ENCODE peak calls at places on chromosomes 13 and 19, in six cellular contexts. One of them, this sample, is unnamed.

GRCh38 chr19:35171730-35172129 is 17.2 kb downstream of the FXYD5 start:
- DNase-seq in left colon: no peak
- DNase-seq in Right ventricle myocardium superior: no peak
- DNase-seq in MV-4-11: peak
- DNase-seq in posterior cingulate gyrus: no peak
- DNase-seq in CD4-positive, CD25-positive, alpha-beta regulatory T cell: no peak
- DNase-seq in this sample: no peak

GRCh38 chr19:8655340-8655709 is 24.9 kb downstream of the NFILZ start:
- DNase-seq in left colon: no peak
- DNase-seq in Right ventricle myocardium superior: no peak
- DNase-seq in MV-4-11: no peak
- DNase-seq in posterior cingulate gyrus: no peak
- DNase-seq in CD4-positive, CD25-positive, alpha-beta regulatory T cell: peak
- DNase-seq in this sample: no peak

GRCh38 chr13:50236898-50237318 is 221.7 kb downstream of the KCNRG start:
- DNase-seq in left colon: no peak
- DNase-seq in Right ventricle myocardium superior: no peak
- DNase-seq in MV-4-11: no peak
- DNase-seq in posterior cingulate gyrus: no peak
- DNase-seq in CD4-positive, CD25-positive, alpha-beta regulatory T cell: peak
- DNase-seq in this sample: no peak

GRCh38 chr19:38307597-38307996 is 3.5 kb downstream of the C19orf33 start:
- DNase-seq in left colon: no peak
- DNase-seq in Right ventricle myocardium superior: no peak
- DNase-seq in MV-4-11: no peak
- DNase-seq in posterior cingulate gyrus: no peak
- DNase-seq in CD4-positive, CD25-positive, alpha-beta regulatory T cell: no peak
- DNase-seq in this sample: no peak

GRCh38 chr13:76223999-76224398 is 587.9 kb downstream of the LMO7 start:
- DNase-seq in left colon: no peak
- DNase-seq in Right ventricle myocardium superior: no peak
- DNase-seq in MV-4-11: no peak
- DNase-seq in posterior cingulate gyrus: no peak
- DNase-seq in CD4-positive, CD25-positive, alpha-beta regulatory T cell: no peak
- DNase-seq in this sample: no peak

GRCh38 chr13:37869756-37870488 is at the start of gene TRPC4:
- DNase-seq in left colon: peak
- DNase-seq in Right ventricle myocardium superior: peak
- DNase-seq in MV-4-11: no peak
- DNase-seq in posterior cingulate gyrus: peak
- DNase-seq in CD4-positive, CD25-positive, alpha-beta regulatory T cell: no peak
- DNase-seq in this sample: no peak

GRCh38 chr13:110498327-110498726 is 63.2 kb downstream of the RAB20 start:
- DNase-seq in left colon: no peak
- DNase-seq in Right ventricle myocardium superior: no peak
- DNase-seq in MV-4-11: no peak
- DNase-seq in posterior cingulate gyrus: no peak
- DNase-seq in CD4-positive, CD25-positive, alpha-beta regulatory T cell: no peak
- DNase-seq in this sample: no peak

GRCh38 chr13:54687173-54687572 is 1658.6 kb downstream of the OLFM4 start:
- DNase-seq in left colon: no peak
- DNase-seq in Right ventricle myocardium superior: no peak
- DNase-seq in MV-4-11: no peak
- DNase-seq in posterior cingulate gyrus: no peak
- DNase-seq in CD4-positive, CD25-positive, alpha-beta regulatory T cell: no peak
- DNase-seq in this sample: no peak

GRCh38 chr13:29471551-29471950 is 123.9 kb downstream of the SLC7A1 start:
- DNase-seq in left colon: no peak
- DNase-seq in Right ventricle myocardium superior: no peak
- DNase-seq in MV-4-11: peak
- DNase-seq in posterior cingulate gyrus: no peak
- DNase-seq in CD4-positive, CD25-positive, alpha-beta regulatory T cell: no peak
- DNase-seq in this sample: no peak

GRCh38 chr13:84940801-84941200 is 858.4 kb downstream of the SLITRK6 start:
- DNase-seq in left colon: no peak
- DNase-seq in Right ventricle myocardium superior: no peak
- DNase-seq in MV-4-11: no peak
- DNase-seq in posterior cingulate gyrus: no peak
- DNase-seq in CD4-positive, CD25-positive, alpha-beta regulatory T cell: no peak
- DNase-seq in this sample: no peak

GRCh38 chr19:24040621-24041020 is 46.4 kb upstream of the ZNF254 start:
- DNase-seq in left colon: no peak
- DNase-seq in Right ventricle myocardium superior: no peak
- DNase-seq in MV-4-11: peak
- DNase-seq in posterior cingulate gyrus: no peak
- DNase-seq in CD4-positive, CD25-positive, alpha-beta regulatory T cell: no peak
- DNase-seq in this sample: no peak

GRCh38 chr13:72782717-72783116 is 784 bp downstream of the PIBF1 start:
- DNase-seq in left colon: no peak
- DNase-seq in Right ventricle myocardium superior: no peak
- DNase-seq in MV-4-11: no peak
- DNase-seq in posterior cingulate gyrus: no peak
- DNase-seq in CD4-positive, CD25-positive, alpha-beta regulatory T cell: peak
- DNase-seq in this sample: no peak

GRCh38 chr19:6064016-6064702 is 46.1 kb downstream of the RFX2 start:
- DNase-seq in left colon: peak
- DNase-seq in Right ventricle myocardium superior: no peak
- DNase-seq in MV-4-11: no peak
- DNase-seq in posterior cingulate gyrus: no peak
- DNase-seq in CD4-positive, CD25-positive, alpha-beta regulatory T cell: no peak
- DNase-seq in this sample: no peak

GRCh38 chr13:41842029-41842428 is 118.9 kb downstream of the VWA8 start:
- DNase-seq in left colon: no peak
- DNase-seq in Right ventricle myocardium superior: no peak
- DNase-seq in MV-4-11: peak
- DNase-seq in posterior cingulate gyrus: no peak
- DNase-seq in CD4-positive, CD25-positive, alpha-beta regulatory T cell: no peak
- DNase-seq in this sample: no peak